ENCODE peak calls at places on chromosomes 7 and 10, in ten cellular contexts. D, Z, V, J, O, U, L, R, H and I are unnamed samples.
A peak's percentile ranks its signal among the peaks of the same experiment; 100 is the strongest.

GRCh38 chr7:123230147-123230546 is 30.4 kb upstream of the SLC13A1 start:
- DNase-seq in O (no peak), V (no peak), U (no peak), L (no peak), R (no peak), D (no peak), Z (no peak), H (no peak), J (no peak), I (no peak)

GRCh38 chr10:63166742-63167258 is 33.7 kb downstream of the NRBF2 start:
- DNase-seq in J (peak; percentile 78), D (peak; percentile 83), R (no peak), L (no peak), U (no peak), H (no peak), V (no peak), O (peak; percentile 64), Z (peak; percentile 60), I (peak; percentile 17)

GRCh38 chr7:22667562-22668239 is 59.3 kb upstream of the IL6 start:
- DNase-seq in R (no peak), V (peak; percentile 77), H (no peak), L (no peak), O (no peak), J (no peak), U (no peak), Z (peak; percentile 74), D (peak; percentile 98), I (no peak)

GRCh38 chr10:120432209-120432608 is 24.8 kb upstream of the PLPP4 start:
- DNase-seq in V (no peak), D (peak; percentile 38), R (no peak), J (no peak), O (no peak), U (no peak), L (no peak), Z (no peak), H (no peak), I (no peak)

GRCh38 chr7:2165610-2166594 is 66.8 kb downstream of the MAD1L1 start:
- DNase-seq in V (no peak), H (no peak), U (no peak), R (no peak), Z (no peak), O (no peak), L (no peak), D (no peak), J (peak; percentile 42), I (no peak)

GRCh38 chr7:132956556-132956955 is 125.3 kb downstream of the CHCHD3 start:
- DNase-seq in U (no peak), V (no peak), Z (no peak), O (no peak), D (no peak), R (no peak), L (no peak), H (no peak), J (no peak), I (no peak)

GRCh38 chr7:24968165-24968564 is 11.8 kb downstream of the OSBPL3 start:
- DNase-seq in J (no peak), Z (no peak), O (no peak), R (no peak), L (no peak), U (no peak), V (no peak), D (no peak), H (no peak), I (no peak)

GRCh38 chr7:77788327-77788902 is 9.8 kb downstream of the TMEM60 start:
- DNase-seq in Z (no peak), U (no peak), R (no peak), D (no peak), O (no peak), V (no peak), L (no peak), H (no peak), J (no peak), I (no peak)

GRCh38 chr7:131254211-131254610 is 73.5 kb upstream of the MKLN1 start:
- DNase-seq in H (no peak), D (peak; percentile 48), R (no peak), V (no peak), U (no peak), L (no peak), O (no peak), Z (no peak), J (no peak), I (no peak)

GRCh38 chr7:47973739-47974138 is 5.7 kb downstream of the HUS1 start:
- DNase-seq in L (no peak), J (no peak), D (no peak), V (no peak), O (no peak), Z (no peak), U (no peak), R (peak; percentile 35), H (no peak), I (no peak)

GRCh38 chr10:101903827-101904520 is 60.4 kb upstream of the KCNIP2 start:
- DNase-seq in D (no peak), R (peak; percentile 16), V (no peak), O (peak; percentile 25), J (peak; percentile 70), Z (no peak), H (no peak), U (no peak), L (no peak), I (no peak)

GRCh38 chr10:59060852-59061251 is 115.6 kb upstream of the PHYHIPL start:
- DNase-seq in R (no peak), Z (no peak), U (no peak), D (no peak), L (no peak), H (no peak), J (no peak), V (no peak), O (no peak), I (no peak)

GRCh38 chr10:11218395-11218794 is 200.7 kb downstream of the CELF2 start:
- DNase-seq in L (no peak), V (no peak), O (no peak), Z (no peak), J (no peak), U (no peak), D (no peak), R (peak; percentile 67), H (no peak), I (peak; percentile 35)

GRCh38 chr10:102121739-102122372 is 1.7 kb upstream of the LDB1 start:
- DNase-seq in H (no peak), D (no peak), O (no peak), U (no peak), J (no peak), L (no peak), R (no peak), Z (no peak), V (peak; percentile 71), I (no peak)

GRCh38 chr10:114285961-114286441 is 46.9 kb downstream of the VWA2 start:
- DNase-seq in V (peak; percentile 39), J (no peak), Z (no peak), R (no peak), D (no peak), O (no peak), H (no peak), U (no peak), L (no peak), I (no peak)

GRCh38 chr7:44326261-44327125 is 1.1 kb upstream of the CAMK2B start:
- DNase-seq in U (no peak), L (peak; percentile 42), O (peak; percentile 3), V (no peak), J (no peak), D (no peak), R (no peak), Z (no peak), H (no peak), I (no peak)